ENCODE peak calls at places on chromosomes 13 and 19, in ten cellular contexts. P, M, T, G, X, S, Z, C, L and F are unnamed samples.

GRCh38 chr13:107370036-107370785 is 802.3 kb upstream of the ARGLU1 start:
- DNase-seq in M (no peak), S (no peak), P (no peak), T (no peak), X (no peak), Z (peak; percentile 60), L (peak; percentile 90), G (no peak), C (peak; percentile 66), F (no peak)

GRCh38 chr19:41969772-41970458 is 10.8 kb upstream of the RABAC1 start:
- DNase-seq in P (no peak), T (no peak), Z (no peak), X (no peak), S (no peak), G (no peak), C (no peak), L (no peak), M (no peak), F (no peak)

GRCh38 chr19:46384396-46384795 is 29.0 kb downstream of the CCDC8 start:
- DNase-seq in L (no peak), T (no peak), P (no peak), G (no peak), X (no peak), C (no peak), Z (no peak), S (peak; percentile 60), M (no peak), F (no peak)

GRCh38 chr13:108963276-108963810 is 333.9 kb downstream of the MYO16 start:
- DNase-seq in T (no peak), C (no peak), G (no peak), L (no peak), S (no peak), Z (no peak), M (no peak), X (no peak), P (no peak), F (no peak)

GRCh38 chr13:32594339-32594738 is 8.1 kb downstream of the PDS5B start:
- DNase-seq in M (no peak), P (no peak), S (no peak), G (no peak), T (no peak), Z (no peak), L (peak; percentile 54), X (no peak), C (peak; percentile 57), F (peak; percentile 59)

GRCh38 chr19:45376045-45376724 is 5.8 kb upstream of the ERCC2 start:
- DNase-seq in S (no peak), L (peak; percentile 94), X (peak; percentile 68), C (peak; percentile 88), P (no peak), T (no peak), G (no peak), M (no peak), Z (peak; percentile 56), F (peak; percentile 89)

GRCh38 chr13:109256866-109257760 is 529.3 kb downstream of the IRS2 start:
- DNase-seq in P (no peak), T (no peak), Z (peak; percentile 100), S (no peak), C (peak; percentile 98), M (no peak), X (no peak), G (no peak), L (peak; percentile 97), F (peak; percentile 98)

GRCh38 chr13:24254151-24254810 is 55.1 kb upstream of the C1QTNF9 start:
- DNase-seq in G (peak; percentile 52), C (peak; percentile 91), T (no peak), P (no peak), Z (peak; percentile 78), X (no peak), L (no peak), M (peak; percentile 93), S (no peak), F (peak; percentile 32)

GRCh38 chr19:53157601-53158000 is 1.3 kb downstream of the ZNF347 start:
- DNase-seq in S (no peak), C (peak; percentile 12), G (no peak), T (no peak), P (no peak), X (peak; percentile 24), Z (peak; percentile 1), M (no peak), L (peak; percentile 13), F (peak; percentile 12)

GRCh38 chr19:43622956-43623355 is 3.5 kb upstream of the ZNF428 start:
- DNase-seq in C (no peak), L (no peak), Z (no peak), P (no peak), T (no peak), X (no peak), G (no peak), M (no peak), S (no peak), F (no peak)

GRCh38 chr19:58268344-58268743 is 10.4 kb upstream of the ZNF8 start:
- DNase-seq in S (no peak), C (no peak), T (no peak), X (no peak), M (no peak), G (no peak), Z (no peak), L (no peak), P (no peak), F (no peak)

GRCh38 chr13:51729853-51730553 is 74.0 kb downstream of the DHRS12 start:
- DNase-seq in L (peak; percentile 90), M (no peak), P (no peak), X (no peak), T (no peak), Z (peak; percentile 81), G (no peak), S (no peak), C (peak; percentile 91), F (peak; percentile 69)

GRCh38 chr19:46678110-46678732 is 17.2 kb upstream of the DACT3 start:
- DNase-seq in S (no peak), L (no peak), Z (peak; percentile 53), M (no peak), G (peak; percentile 33), T (no peak), X (peak; percentile 90), C (no peak), P (peak; percentile 74), F (no peak)

GRCh38 chr19:34120846-34121639 is 51.3 kb upstream of the LSM14A start:
- DNase-seq in C (peak; percentile 58), P (no peak), L (peak; percentile 52), S (no peak), M (no peak), T (peak; percentile 34), Z (peak; percentile 51), X (peak; percentile 66), G (peak; percentile 31), F (peak; percentile 76)

GRCh38 chr13:106318941-106319411 is 216.5 kb downstream of the EFNB2 start:
- DNase-seq in T (no peak), P (no peak), L (peak; percentile 96), G (no peak), M (no peak), C (peak; percentile 91), S (no peak), Z (peak; percentile 98), X (no peak), F (peak; percentile 90)

GRCh38 chr19:36060430-36060829 is 5.7 kb downstream of the WDR62 start:
- DNase-seq in T (peak; percentile 9), Z (peak; percentile 64), M (no peak), P (no peak), S (no peak), X (peak; percentile 54), L (peak; percentile 63), G (no peak), C (peak; percentile 61), F (peak; percentile 86)
- TF ChIP-seq CTCF in T (peak; percentile 58), Z (peak; percentile 65), M (peak; percentile 36), P (peak; percentile 27), S (peak; percentile 63), X (no peak), L (peak; percentile 78), G (no peak), C (peak; percentile 73), F (peak; percentile 75)

GRCh38 chr19:2335848-2336247 is 7.4 kb downstream of the SPPL2B start:
- DNase-seq in L (no peak), Z (no peak), C (no peak), P (no peak), G (no peak), S (no peak), M (no peak), X (no peak), T (no peak), F (no peak)

GRCh38 chr19:2338055-2338615 is 9.7 kb downstream of the SPPL2B start:
- DNase-seq in P (peak; percentile 71), X (no peak), C (no peak), L (no peak), G (no peak), M (no peak), Z (no peak), S (no peak), T (no peak), F (no peak)

GRCh38 chr19:2336528-2337328 is 8.2 kb downstream of the SPPL2B start:
- DNase-seq in L (no peak), S (no peak), P (peak; percentile 73), C (no peak), X (no peak), T (no peak), M (no peak), Z (no peak), G (no peak), F (no peak)

GRCh38 chr19:2338751-2339643 is 10.5 kb downstream of the SPPL2B start:
- DNase-seq in S (no peak), Z (no peak), X (no peak), L (no peak), G (no peak), M (no peak), P (peak; percentile 83), C (no peak), T (no peak), F (no peak)

DNA sequence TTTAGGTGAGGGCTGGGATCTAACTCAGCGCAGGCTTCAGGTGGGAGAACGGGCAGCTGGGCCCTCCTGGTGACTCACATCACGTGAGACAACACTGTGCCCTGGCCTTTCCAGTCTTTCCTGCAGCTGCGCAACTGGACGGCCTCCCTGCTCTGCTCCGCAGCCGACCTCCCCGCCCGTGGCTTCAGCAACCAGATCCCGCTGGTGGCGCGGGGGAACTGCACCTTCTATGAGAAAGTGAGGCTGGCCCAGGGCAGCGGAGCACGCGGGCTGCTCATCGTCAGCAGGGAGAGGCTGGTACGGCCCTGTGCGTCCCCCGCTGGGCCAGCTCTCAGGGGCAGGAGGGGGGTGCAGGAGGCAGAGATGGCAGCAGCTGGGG is 8.8 kb downstream of the SPPL2B start:
- DNase-seq in S (no peak), C (peak; percentile 74), M (no peak), Z (peak; percentile 45), P (peak; percentile 76), L (peak; percentile 43), T (peak; percentile 69), G (no peak), X (peak; percentile 76), F (peak; percentile 35)
- TF ChIP-seq CTCF in S (peak; percentile 69), C (peak; percentile 29), M (no peak), Z (peak; percentile 28), P (no peak), L (peak; percentile 5), T (peak; percentile 58), G (no peak), X (no peak), F (peak; percentile 4)

GRCh38 chr19:3526507-3527244 is 12.3 kb upstream of the TEKTIP1 start:
- DNase-seq in P (peak; percentile 30), S (no peak), Z (no peak), G (no peak), C (no peak), M (no peak), L (no peak), X (no peak), T (no peak), F (no peak)
- TF ChIP-seq CTCF in P (no peak), S (peak; percentile 57), Z (no peak), G (no peak), C (no peak), M (no peak), L (no peak), X (peak; percentile 26), T (peak; percentile 39), F (no peak)

GRCh38 chr13:36207672-36208071 is 6.7 kb downstream of the SOHLH2 start:
- DNase-seq in P (no peak), C (peak; percentile 16), G (no peak), X (no peak), T (no peak), M (no peak), Z (no peak), L (no peak), S (no peak), F (peak; percentile 8)
- TF ChIP-seq CTCF in P (no peak), C (peak; percentile 10), G (no peak), X (no peak), T (no peak), M (no peak), Z (no peak), L (peak; percentile 1), S (no peak), F (no peak)